ENCODE peak calls at places on chromosomes 4 and X, in four cellular contexts. One of them, this sample, is unnamed.

GRCh38 chr4:179465131-179465797 is 2023.0 kb upstream of the AGA start:
- DNase-seq in neural crest cell: no peak
- DNase-seq in HL-60: peak
- DNase-seq in A549: no peak
- DNase-seq in this sample: no peak

GRCh38 chr4:47160095-47160494 is 128.7 kb downstream of the GABRB1 start:
- DNase-seq in neural crest cell: no peak
- DNase-seq in HL-60: no peak
- DNase-seq in A549: no peak
- DNase-seq in this sample: no peak

GRCh38 chr4:149347139-149347538 is 468.5 kb downstream of the IQCM start:
- DNase-seq in neural crest cell: no peak
- DNase-seq in HL-60: no peak
- DNase-seq in A549: no peak
- DNase-seq in this sample: no peak

GRCh38 chr4:112410364-112410763 is 105.6 kb downstream of the NEUROG2 start:
- DNase-seq in neural crest cell: no peak
- DNase-seq in HL-60: no peak
- DNase-seq in A549: no peak
- DNase-seq in this sample: no peak

GRCh38 chr4:176002007-176002623 is 63.5 kb upstream of the WDR17 start:
- DNase-seq in neural crest cell: peak
- DNase-seq in HL-60: no peak
- DNase-seq in A549: peak
- DNase-seq in this sample: peak

GRCh38 chr4:174713821-174714220 is 115.2 kb downstream of the GLRA3 start:
- DNase-seq in neural crest cell: no peak
- DNase-seq in HL-60: no peak
- DNase-seq in A549: no peak
- DNase-seq in this sample: no peak

GRCh38 chr4:86891785-86892638 is at the start of gene C4orf36:
- DNase-seq in neural crest cell: peak
- DNase-seq in HL-60: no peak
- DNase-seq in A549: peak
- DNase-seq in this sample: peak

GRCh38 chrX:3268804-3269203 is 77.6 kb downstream of the MXRA5 start:
- DNase-seq in neural crest cell: no peak
- DNase-seq in HL-60: no peak
- DNase-seq in A549: no peak
- DNase-seq in this sample: no peak

GRCh38 chrX:129759576-129760061 is 20.1 kb upstream of the SASH3 start:
- DNase-seq in neural crest cell: no peak
- DNase-seq in HL-60: no peak
- DNase-seq in A549: no peak
- DNase-seq in this sample: no peak

GRCh38 chr4:107800686-107801085 is 24.0 kb upstream of the SGMS2 start:
- DNase-seq in neural crest cell: no peak
- DNase-seq in HL-60: peak
- DNase-seq in A549: no peak
- DNase-seq in this sample: no peak

DNA sequence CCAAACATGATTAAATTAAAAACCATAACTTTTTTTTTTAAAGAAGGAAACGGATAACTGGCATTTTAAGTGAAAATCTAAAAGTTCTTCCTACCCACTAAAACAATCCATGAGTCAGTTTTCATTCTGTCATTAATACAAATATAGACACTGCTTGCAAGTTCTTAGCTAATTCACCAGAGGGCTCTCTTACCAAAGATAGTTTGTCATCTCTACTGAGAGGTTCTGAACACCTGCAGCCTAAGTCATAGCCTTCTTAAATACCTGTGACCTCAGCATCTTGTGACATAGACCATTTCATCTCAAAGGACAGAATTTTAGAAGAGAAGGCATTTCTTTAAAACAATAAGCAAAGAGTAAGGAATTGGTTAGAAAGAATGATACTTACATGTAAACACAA is 65.3 kb upstream of the FAM120C start:
- DNase-seq in neural crest cell: no peak
- DNase-seq in HL-60: no peak
- DNase-seq in A549: peak
- DNase-seq in this sample: no peak
- TF ChIP-seq CTCF in neural crest cell: no peak
- TF ChIP-seq CTCF in HL-60: no peak
- TF ChIP-seq CTCF in A549: peak
- TF ChIP-seq CTCF in this sample: no peak

DNA sequence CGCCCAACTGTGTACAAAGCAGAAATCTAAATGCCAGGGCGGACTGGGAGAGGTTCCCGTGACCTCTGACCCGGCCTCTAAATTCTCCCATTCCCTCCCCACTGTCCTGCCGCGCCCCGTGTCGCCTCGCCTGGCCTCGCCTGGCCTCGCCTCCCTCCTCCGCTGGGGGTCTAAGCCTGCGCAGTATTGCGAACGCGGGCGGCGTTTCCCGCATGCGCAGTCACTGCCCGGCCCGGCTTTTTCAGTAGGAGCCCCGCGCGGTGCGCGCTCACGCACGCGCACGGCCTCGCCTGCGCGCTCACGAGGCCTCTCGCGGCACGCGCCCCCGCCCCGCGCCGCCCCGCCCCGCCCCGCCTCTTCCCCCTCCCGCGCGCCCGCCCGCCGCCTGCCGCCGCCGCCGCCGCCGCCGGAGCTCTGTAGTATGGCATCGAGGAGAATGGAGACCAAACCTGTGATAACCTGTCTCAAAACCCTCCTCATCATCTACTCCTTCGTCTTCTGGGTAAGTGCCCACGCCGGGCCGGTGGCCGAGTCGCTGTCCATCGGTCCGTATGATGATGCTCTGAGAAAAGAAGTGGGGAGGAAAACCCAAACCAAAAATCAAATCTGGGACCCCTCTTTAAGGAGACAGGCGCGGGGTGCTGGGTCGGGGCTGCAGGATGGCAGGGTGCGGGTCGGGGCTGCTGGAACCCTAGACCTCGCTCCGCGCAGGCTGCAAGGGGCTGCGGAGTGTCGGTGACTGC is at the start of gene TSPAN7:
- DNase-seq in neural crest cell: peak
- DNase-seq in HL-60: peak
- DNase-seq in A549: peak
- DNase-seq in this sample: peak
- TF ChIP-seq CTCF in neural crest cell: no peak
- TF ChIP-seq CTCF in HL-60: no peak
- TF ChIP-seq CTCF in A549: no peak
- TF ChIP-seq CTCF in this sample: no peak

GRCh38 chrX:96182366-96182765 is 502.3 kb upstream of the DIAPH2 start:
- DNase-seq in neural crest cell: peak
- DNase-seq in HL-60: no peak
- DNase-seq in A549: no peak
- DNase-seq in this sample: no peak

GRCh38 chrX:96181571-96181970 is 503.1 kb upstream of the DIAPH2 start:
- DNase-seq in neural crest cell: no peak
- DNase-seq in HL-60: no peak
- DNase-seq in A549: no peak
- DNase-seq in this sample: no peak

DNA sequence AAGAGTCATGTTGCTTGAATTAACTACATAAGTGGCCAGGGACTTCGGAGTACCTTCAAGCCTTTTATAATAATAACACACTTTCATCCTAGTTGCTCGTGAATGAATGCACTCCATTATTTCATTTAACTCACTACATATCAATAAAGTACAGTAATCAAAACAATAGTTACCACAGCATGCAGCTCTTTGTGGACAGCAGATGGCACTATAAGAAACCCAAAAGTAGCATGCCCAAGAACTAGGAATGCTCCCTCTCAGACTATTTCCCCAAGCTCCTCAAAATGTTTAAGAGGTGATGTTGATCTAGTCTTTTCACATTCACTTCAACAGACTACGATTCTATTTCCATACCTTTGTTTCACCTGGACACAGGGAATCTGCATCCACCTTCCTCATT is 500.8 kb upstream of the DIAPH2 start:
- DNase-seq in neural crest cell: no peak
- DNase-seq in HL-60: no peak
- DNase-seq in A549: no peak
- DNase-seq in this sample: no peak
- TF ChIP-seq CTCF in neural crest cell: peak
- TF ChIP-seq CTCF in HL-60: no peak
- TF ChIP-seq CTCF in A549: peak
- TF ChIP-seq CTCF in this sample: no peak

GRCh38 chrX:115894087-115894486 is 276.5 kb upstream of the AGTR2 start:
- DNase-seq in neural crest cell: no peak
- DNase-seq in HL-60: no peak
- DNase-seq in A549: no peak
- DNase-seq in this sample: no peak
- TF ChIP-seq CTCF in neural crest cell: peak
- TF ChIP-seq CTCF in HL-60: no peak
- TF ChIP-seq CTCF in A549: no peak
- TF ChIP-seq CTCF in this sample: no peak

GRCh38 chr4:6008766-6009385 is 9.4 kb downstream of the C4orf50 start:
- DNase-seq in neural crest cell: no peak
- DNase-seq in HL-60: no peak
- DNase-seq in A549: no peak
- DNase-seq in this sample: no peak

GRCh38 chr4:6009452-6009851 is 8.8 kb downstream of the C4orf50 start:
- DNase-seq in neural crest cell: no peak
- DNase-seq in HL-60: no peak
- DNase-seq in A549: no peak
- DNase-seq in this sample: no peak

GRCh38 chr4:6010789-6011188 is 7.4 kb downstream of the C4orf50 start:
- DNase-seq in neural crest cell: no peak
- DNase-seq in HL-60: no peak
- DNase-seq in A549: no peak
- DNase-seq in this sample: no peak

GRCh38 chr4:6005175-6005574 is 13.1 kb downstream of the C4orf50 start:
- DNase-seq in neural crest cell: no peak
- DNase-seq in HL-60: no peak
- DNase-seq in A549: no peak
- DNase-seq in this sample: no peak

GRCh38 chr4:6008092-6008551 is 10.1 kb downstream of the C4orf50 start:
- DNase-seq in neural crest cell: no peak
- DNase-seq in HL-60: no peak
- DNase-seq in A549: peak
- DNase-seq in this sample: peak
- TF ChIP-seq CTCF in neural crest cell: peak
- TF ChIP-seq CTCF in HL-60: no peak
- TF ChIP-seq CTCF in A549: no peak
- TF ChIP-seq CTCF in this sample: no peak

GRCh38 chr4:117983541-117984451 is 50.5 kb upstream of the NDST3 start:
- DNase-seq in neural crest cell: no peak
- DNase-seq in HL-60: peak
- DNase-seq in A549: no peak
- DNase-seq in this sample: no peak
- TF ChIP-seq CTCF in neural crest cell: no peak
- TF ChIP-seq CTCF in HL-60: no peak
- TF ChIP-seq CTCF in A549: no peak
- TF ChIP-seq CTCF in this sample: no peak

GRCh38 chrX:46279214-46279924 is 265.9 kb downstream of the ZNF674 start:
- DNase-seq in neural crest cell: no peak
- DNase-seq in HL-60: peak
- DNase-seq in A549: no peak
- DNase-seq in this sample: no peak
- TF ChIP-seq CTCF in neural crest cell: no peak
- TF ChIP-seq CTCF in HL-60: no peak
- TF ChIP-seq CTCF in A549: peak
- TF ChIP-seq CTCF in this sample: no peak